ENCODE peak calls at places on chromosome 16, in six cellular contexts. R, G, O, M, L and E are unnamed samples.

GRCh38 chr16:16996830-16997229 is 473.9 kb downstream of the XYLT1 start:
- DNase-seq in O (no peak), L (no peak), M (no peak), R (no peak), G (no peak), E (no peak)

GRCh38 chr16:20866161-20866772 is 33.9 kb downstream of the DCUN1D3 start:
- DNase-seq in L (peak; percentile 94), O (peak; percentile 68), M (peak; percentile 17), G (no peak), R (peak; percentile 80), E (peak; percentile 75)

GRCh38 chr16:12062343-12063003 is 85.9 kb downstream of the SNX29 start:
- DNase-seq in G (peak; percentile 14), R (no peak), O (peak; percentile 44), L (peak; percentile 58), M (peak; percentile 65), E (peak; percentile 83)

GRCh38 chr16:89430436-89431157 is 59.8 kb downstream of the ANKRD11 start:
- DNase-seq in R (no peak), O (no peak), L (no peak), G (no peak), M (peak; percentile 51), E (no peak)

GRCh38 chr16:70696952-70697600 is 11.2 kb upstream of the MTSS2 start:
- DNase-seq in M (peak; percentile 30), O (no peak), G (no peak), L (no peak), R (no peak), E (no peak)

GRCh38 chr16:54128629-54129230 is 157.9 kb downstream of the IRX3 start:
- DNase-seq in R (no peak), G (no peak), O (no peak), M (no peak), L (no peak), E (no peak)

GRCh38 chr16:88390760-88391496 is 8.2 kb downstream of the ZNF469 start:
- DNase-seq in R (no peak), M (peak; percentile 19), G (no peak), O (no peak), L (no peak), E (no peak)

GRCh38 chr16:27425961-27426360 is 24.0 kb downstream of the IL21R start:
- DNase-seq in L (no peak), M (no peak), O (no peak), G (no peak), R (no peak), E (no peak)

GRCh38 chr16:28873543-28874201 is 4.6 kb upstream of the ATP2A1 start:
- DNase-seq in G (no peak), R (no peak), M (peak; percentile 30), L (no peak), O (no peak), E (peak; percentile 47)

GRCh38 chr16:49748322-49748721 is 107.6 kb downstream of the ZNF423 start:
- DNase-seq in L (peak; percentile 69), G (no peak), R (no peak), M (no peak), O (peak; percentile 39), E (no peak)

GRCh38 chr16:67246081-67246944 is 968 bp downstream of the FHOD1 start:
- DNase-seq in O (peak; percentile 96), M (peak; percentile 94), R (peak; percentile 79), L (peak; percentile 85), G (no peak), E (no peak)

GRCh38 chr16:19119564-19119963 is 5.8 kb downstream of the ITPRIPL2 start:
- DNase-seq in R (no peak), O (no peak), L (peak; percentile 32), M (no peak), G (no peak), E (no peak)

GRCh38 chr16:27450836-27451341 is 48.9 kb downstream of the IL21R start:
- DNase-seq in G (no peak), R (no peak), M (peak; percentile 50), O (no peak), L (no peak), E (no peak)

GRCh38 chr16:1930338-1930720 is 12.1 kb upstream of the HS3ST6 start:
- DNase-seq in O (no peak), L (no peak), G (no peak), R (no peak), M (no peak), E (no peak)

GRCh38 chr16:72999541-73000019 is 48.3 kb downstream of the ZFHX3 start:
- DNase-seq in R (no peak), M (no peak), O (no peak), L (no peak), G (no peak), E (no peak)

GRCh38 chr16:88505405-88506082 is 52.5 kb downstream of the ZFPM1 start:
- DNase-seq in L (peak; percentile 40), G (no peak), M (peak; percentile 89), R (peak; percentile 75), O (peak; percentile 93), E (no peak)

GRCh38 chr16:1772362-1772907 is at the start of gene EME2:
- DNase-seq in R (peak; percentile 64), G (no peak), O (no peak), L (peak; percentile 44), M (peak; percentile 58), E (peak; percentile 53)

GRCh38 chr16:62661435-62661834 is 625.2 kb upstream of the CDH8 start:
- DNase-seq in O (no peak), L (no peak), G (no peak), R (no peak), M (no peak), E (no peak)

GRCh38 chr16:87725596-87726235 is 40.1 kb downstream of the KLHDC4 start:
- DNase-seq in R (peak; percentile 27), O (no peak), M (no peak), G (no peak), L (no peak), E (no peak)

GRCh38 chr16:69867796-69868565 is 83.2 kb upstream of the CLEC18A start:
- DNase-seq in L (no peak), O (no peak), R (no peak), M (no peak), G (no peak), E (no peak)

GRCh38 chr16:6265956-6266355 is 1066.7 kb upstream of the RBFOX1 start:
- DNase-seq in O (no peak), G (no peak), R (no peak), M (no peak), L (no peak), E (no peak)

GRCh38 chr16:52563767-52564611 is 17.0 kb upstream of the TOX3 start:
- DNase-seq in L (no peak), M (peak; percentile 37), R (no peak), O (no peak), G (no peak), E (no peak)

GRCh38 chr16:81618187-81618586 is 160.9 kb upstream of the PLCG2 start:
- DNase-seq in O (no peak), R (no peak), L (no peak), G (no peak), M (no peak), E (no peak)

DNA sequence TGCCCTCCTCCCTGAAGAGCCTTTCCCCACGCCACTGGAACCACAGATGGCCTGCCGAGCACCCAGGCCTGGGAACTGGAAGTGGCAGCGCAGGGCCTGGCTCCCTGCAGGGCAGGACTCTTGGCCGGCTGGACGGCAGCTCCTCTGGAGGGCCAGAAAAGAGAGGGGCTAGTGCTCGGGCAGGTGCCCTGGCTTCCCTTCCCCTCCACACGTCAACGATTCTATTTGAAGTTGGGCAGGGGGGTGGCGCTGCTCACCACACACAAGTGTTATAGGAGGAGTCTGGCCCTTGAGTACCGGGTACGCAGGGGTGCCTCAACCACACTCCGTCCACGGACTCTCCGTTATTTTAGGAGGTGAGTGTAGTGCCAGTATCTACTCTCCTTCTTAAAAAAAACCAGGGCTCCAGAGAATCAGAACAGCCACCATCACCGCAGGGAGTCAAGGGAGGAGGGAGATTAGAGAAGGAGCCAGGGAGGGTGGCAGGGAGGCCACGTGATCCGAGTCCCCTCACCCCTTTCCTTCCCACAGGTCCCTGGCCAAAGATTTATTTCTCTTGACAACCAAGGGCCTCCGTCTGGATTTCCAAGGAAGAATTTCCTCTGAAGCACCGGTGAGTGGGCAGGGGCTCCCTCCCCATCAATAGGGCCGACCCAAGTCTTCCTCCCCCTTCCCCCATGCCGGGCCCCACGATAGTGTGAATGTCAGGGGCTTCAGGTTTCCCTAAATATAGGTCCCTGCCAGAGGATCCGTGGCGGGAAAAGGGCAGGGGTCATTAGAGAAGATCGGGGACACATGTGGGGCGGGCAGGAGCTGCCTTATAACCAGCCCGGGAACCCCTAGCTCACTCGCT is 1.4 kb upstream of the ALDOA start:
- DNase-seq in G (no peak), O (peak; percentile 83), L (peak; percentile 87), M (peak; percentile 80), R (peak; percentile 79), E (no peak)
- TF ChIP-seq POLR2A in G (no peak), O (peak; percentile 21), L (peak; percentile 46), M (peak; percentile 42), R (no peak), E (no peak)

DNA sequence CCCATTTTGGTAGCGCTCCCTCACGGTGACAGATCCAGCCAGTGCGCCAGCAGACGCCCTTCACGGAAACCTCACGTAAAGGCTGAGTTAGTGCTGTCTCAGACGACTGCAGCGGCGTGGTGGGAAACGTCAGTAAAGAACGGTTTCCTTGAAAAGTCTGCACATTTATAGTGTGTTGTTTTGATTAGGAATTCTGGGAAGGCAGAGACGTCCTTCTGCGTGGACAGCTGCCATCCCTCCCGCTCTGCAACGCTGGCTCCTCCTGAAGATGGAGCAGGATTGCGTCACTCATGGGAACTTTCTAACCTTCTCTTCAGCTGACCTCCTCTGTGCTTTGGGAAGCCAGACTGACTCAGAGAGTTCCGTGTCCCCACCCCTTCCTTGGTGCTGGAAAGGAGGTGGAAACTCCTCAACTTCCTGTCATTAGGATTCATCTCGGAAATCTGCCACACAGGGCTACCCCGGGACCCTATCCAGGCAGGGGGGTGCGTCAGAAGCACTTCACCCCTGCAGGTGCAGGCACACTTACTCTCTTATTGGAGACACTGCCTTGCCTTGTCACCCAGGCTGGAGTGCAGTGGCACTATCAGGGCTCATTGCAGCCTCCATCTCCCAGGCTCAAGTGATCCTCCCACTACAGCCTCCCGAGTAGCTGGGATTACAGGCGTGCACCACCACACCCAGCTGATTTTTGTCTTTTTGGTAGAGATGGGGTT is 24.3 kb upstream of the CRISPLD2 start:
- DNase-seq in M (peak; percentile 66), R (no peak), L (peak; percentile 82), G (no peak), O (peak; percentile 52), E (peak; percentile 85)
- TF ChIP-seq POLR2A in M (peak; percentile 48), R (no peak), L (peak; percentile 13), G (no peak), O (no peak), E (no peak)

DNA sequence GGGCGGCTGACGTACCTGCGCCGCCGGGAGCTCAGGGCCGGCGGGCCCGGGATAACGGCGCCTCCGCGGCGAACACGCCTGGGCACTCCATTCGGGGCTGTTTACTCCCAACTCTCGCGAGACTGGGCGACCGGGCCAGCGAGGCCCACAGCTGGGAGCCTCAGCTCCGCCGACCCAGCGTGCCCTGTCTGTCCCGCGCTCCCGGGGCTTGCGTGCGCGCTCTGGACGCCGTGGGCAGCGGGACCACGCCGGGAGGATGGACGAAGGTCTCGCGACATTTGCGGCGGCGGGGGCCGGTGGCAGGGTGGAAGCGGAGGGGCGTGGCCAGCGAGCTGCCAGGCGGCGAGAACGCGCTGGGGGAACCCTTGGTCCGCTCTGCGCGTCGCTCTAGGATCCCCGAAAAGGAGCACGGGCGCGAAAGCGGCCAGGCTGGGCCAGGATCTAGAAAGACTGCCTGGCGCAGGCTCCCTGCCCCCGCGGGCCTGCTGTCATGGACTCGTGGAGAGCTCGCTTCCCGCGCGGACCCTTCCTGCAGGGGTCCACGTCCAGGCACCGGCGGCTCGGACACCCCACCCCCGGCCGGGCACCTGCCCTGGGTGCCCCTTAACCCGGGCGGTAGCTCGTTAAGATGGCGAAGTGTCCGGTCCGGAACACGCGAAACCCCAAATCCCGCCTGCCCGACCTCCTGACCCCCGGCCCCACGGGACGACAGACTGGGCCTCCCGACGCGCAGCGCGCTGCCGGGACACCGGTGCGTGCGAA is at the start of gene MBTPS1:
- DNase-seq in M (peak; percentile 99), L (peak; percentile 98), O (peak; percentile 99), G (peak; percentile 89), R (peak; percentile 98), E (peak; percentile 97)
- TF ChIP-seq POLR2A in M (peak; percentile 74), L (peak; percentile 91), O (peak; percentile 77), G (peak; percentile 32), R (peak; percentile 70), E (peak; percentile 85)

GRCh38 chr16:68310441-68311315 is at the start of the genes PRMT7 and SLC7A6OS:
- DNase-seq in L (peak; percentile 93), R (peak; percentile 89), G (peak; percentile 80), O (peak; percentile 87), M (peak; percentile 93), E (peak; percentile 88)
- TF ChIP-seq POLR2A in L (peak; percentile 84), R (peak; percentile 91), G (peak; percentile 58), O (peak; percentile 40), M (peak; percentile 80), E (peak; percentile 85)